ENCODE peak calls at places on chromosomes 3 and 15, in seven cellular contexts. P is T-helper 9 cell, G is bronchial epithelial cell, L is T-cell, O is EH, H is IMR-90, Q is HuH-7.5. R is an unnamed sample.

GRCh38 chr3:153096611-153097200 is 65.3 kb upstream of the RAP2B start:
- DNase-seq in H (peak), G (peak), Q (no peak), O (no peak), P (no peak), L (no peak), R (no peak)

GRCh38 chr3:157263027-157263426 is 103.1 kb upstream of the CCNL1 start:
- DNase-seq in Q (no peak), H (no peak), G (peak), L (no peak), P (no peak), O (peak), R (no peak)

GRCh38 chr3:184338538-184338945 is 1.1 kb downstream of the FAM131A start:
- DNase-seq in P (peak), L (no peak), Q (no peak), G (peak), O (peak), H (peak), R (no peak)

GRCh38 chr3:168327836-168328235 is 232.1 kb upstream of the GOLIM4 start:
- DNase-seq in Q (no peak), L (no peak), G (no peak), H (peak), P (no peak), O (no peak), R (no peak)

GRCh38 chr3:107737909-107738308 is 215.1 kb downstream of the BBX start:
- DNase-seq in Q (no peak), O (no peak), L (no peak), G (no peak), H (no peak), P (no peak), R (no peak)

GRCh38 chr3:114880078-114880477 is 267.0 kb downstream of the ZBTB20 start:
- DNase-seq in L (no peak), Q (no peak), O (peak), H (peak), G (no peak), P (no peak), R (no peak)

GRCh38 chr15:45499426-45499825 is 23.1 kb downstream of the SLC30A4 start:
- DNase-seq in H (no peak), L (no peak), G (peak), P (no peak), Q (no peak), O (peak), R (no peak)

GRCh38 chr3:42398080-42398479 is 12.3 kb downstream of the LYZL4 start:
- DNase-seq in H (no peak), G (no peak), L (no peak), P (no peak), Q (no peak), O (no peak), R (no peak)

GRCh38 chr15:100147828-100148227 is 193.9 kb downstream of the ADAMTS17 start:
- DNase-seq in Q (no peak), L (no peak), G (no peak), P (no peak), H (no peak), O (no peak), R (no peak)

GRCh38 chr15:26651909-26652308 is 121.0 kb downstream of the GABRB3 start:
- DNase-seq in H (no peak), P (no peak), L (no peak), G (no peak), O (no peak), Q (no peak), R (no peak)

R was measured in Caco-2.